ENCODE peak calls at places on chromosome 4, in five cellular contexts. S, P, O, Q and X are unnamed samples.
A peak's percentile ranks its signal among the peaks of the same experiment; 100 is the strongest.

GRCh38 chr4:81807927-81808672 is 336.4 kb upstream of the RASGEF1B start:
- DNase-seq in P (peak; percentile 28), S (no peak), Q (no peak), O (no peak), X (no peak)

GRCh38 chr4:6334203-6334887 is 64.7 kb downstream of the WFS1 start:
- DNase-seq in P (no peak), Q (no peak), S (no peak), O (no peak), X (no peak)

GRCh38 chr4:11312389-11312788 is 116.3 kb downstream of the HS3ST1 start:
- DNase-seq in Q (no peak), O (no peak), P (no peak), S (no peak), X (no peak)

GRCh38 chr4:138681000-138681604 is 334.5 kb upstream of the NOCT start:
- DNase-seq in P (peak; percentile 87), S (peak; percentile 77), O (peak; percentile 18), Q (peak; percentile 62), X (peak; percentile 83)

GRCh38 chr4:55517526-55518229 is 29.0 kb downstream of the CLOCK start:
- DNase-seq in Q (no peak), O (no peak), P (no peak), S (no peak), X (no peak)

GRCh38 chr4:55768291-55768690 is 51.3 kb upstream of the EXOC1L start:
- DNase-seq in S (no peak), P (peak; percentile 60), Q (no peak), O (no peak), X (no peak)

GRCh38 chr4:17788956-17789355 is 7.5 kb upstream of the FAM184B start:
- DNase-seq in P (no peak), Q (no peak), O (no peak), S (no peak), X (no peak)

GRCh38 chr4:37641886-37642849 is 44.0 kb downstream of the RELL1 start:
- DNase-seq in O (no peak), S (no peak), Q (no peak), P (no peak), X (no peak)

GRCh38 chr4:172142331-172142738 is 329.1 kb downstream of the GALNTL6 start:
- DNase-seq in O (no peak), S (no peak), Q (no peak), P (no peak), X (no peak)

GRCh38 chr4:143025111-143025704 is 159.5 kb upstream of the USP38 start:
- DNase-seq in P (peak; percentile 63), O (no peak), S (no peak), Q (no peak), X (peak; percentile 35)

GRCh38 chr4:42673084-42673429 is 16.2 kb upstream of the ATP8A1 start:
- DNase-seq in S (no peak), Q (no peak), P (no peak), O (no peak), X (no peak)

GRCh38 chr4:126023946-126024345 is 709.2 kb downstream of the FAT4 start:
- DNase-seq in Q (no peak), O (no peak), S (no peak), P (no peak), X (no peak)

GRCh38 chr4:114249561-114250356 is 270.3 kb upstream of the ARSJ start:
- DNase-seq in Q (no peak), S (no peak), O (no peak), P (no peak), X (no peak)

GRCh38 chr4:21827575-21827974 is 121.0 kb downstream of the KCNIP4 start:
- DNase-seq in Q (no peak), P (no peak), S (no peak), O (no peak), X (no peak)

GRCh38 chr4:13548059-13548983 is 4.0 kb upstream of the NKX3-2 start:
- DNase-seq in S (no peak), P (peak; percentile 39), Q (no peak), O (no peak), X (no peak)

GRCh38 chr4:10457255-10457801 is at the start of gene ZNF518B:
- DNase-seq in O (peak; percentile 73), Q (peak; percentile 32), S (peak; percentile 75), P (peak; percentile 64), X (peak; percentile 59)

GRCh38 chr4:152780267-152780811 is 585 bp downstream of the ARFIP1 start:
- DNase-seq in O (no peak), Q (no peak), S (peak; percentile 42), P (peak; percentile 38), X (peak; percentile 41)

GRCh38 chr4:144955104-144955503 is 142.9 kb downstream of the ANAPC10 start:
- DNase-seq in O (no peak), Q (no peak), P (no peak), S (no peak), X (peak; percentile 78)

GRCh38 chr4:8117278-8117682 is 41.3 kb downstream of the ABLIM2 start:
- DNase-seq in O (no peak), P (peak; percentile 58), S (peak; percentile 81), Q (no peak), X (peak; percentile 65)

GRCh38 chr4:7210818-7211217 is 18.5 kb downstream of the SORCS2 start:
- DNase-seq in O (no peak), P (no peak), S (no peak), Q (no peak), X (no peak)

DNA sequence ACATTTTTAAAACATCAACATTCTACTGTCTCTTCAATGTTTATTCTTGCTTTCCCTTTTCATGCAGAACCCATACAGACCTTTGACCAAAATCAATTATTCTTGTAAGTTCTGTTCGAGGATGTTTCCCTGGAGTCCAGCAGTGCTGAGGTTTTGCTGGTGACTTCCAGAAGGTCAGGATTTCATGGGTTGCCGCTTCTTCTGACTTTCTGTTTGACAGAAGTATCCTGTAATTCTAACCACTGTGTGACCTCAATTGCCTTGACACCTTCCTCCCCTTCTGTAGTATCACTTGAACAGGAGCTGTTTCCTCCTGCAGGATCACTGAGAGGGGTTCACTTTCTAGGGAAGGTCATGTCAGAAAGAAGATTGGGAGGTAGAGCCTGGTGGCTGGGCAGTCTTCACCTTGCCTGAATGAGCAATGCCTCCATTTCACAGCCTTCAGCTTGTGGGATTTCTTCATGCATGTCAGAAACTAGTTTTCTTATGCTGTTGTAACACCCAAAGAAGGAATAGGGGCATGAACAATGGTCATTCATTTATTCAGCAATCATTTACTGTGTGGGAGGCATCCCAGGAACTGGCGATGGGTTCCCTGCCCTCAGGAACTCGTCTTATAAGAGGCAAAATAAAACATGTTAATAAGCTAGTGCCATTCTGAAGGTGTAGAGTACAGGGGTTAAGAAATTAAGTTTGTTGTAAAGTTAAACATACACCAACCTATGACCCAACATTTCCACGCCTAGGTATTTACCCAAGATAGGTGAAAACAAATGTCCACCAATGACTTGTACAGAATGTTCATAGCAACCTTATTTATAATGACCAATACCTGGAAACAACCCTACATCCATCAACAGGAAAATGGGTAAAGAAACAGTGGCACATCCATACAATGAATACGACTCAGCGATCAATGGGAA is 205.9 kb downstream of the SOWAHB start:
- DNase-seq in S (no peak), O (no peak), Q (no peak), P (no peak), X (no peak)
- H3K4me3 ChIP-seq in S (no peak overlapping the region), O (no peak overlapping the region), Q (no peak overlapping the region), P (no peak overlapping the region), X (no peak overlapping the region)

GRCh38 chr4:2796261-2797187 is 3.6 kb downstream of the SH3BP2 start:
- DNase-seq in O (no peak), P (peak; percentile 64), Q (peak; percentile 67), S (peak; percentile 90), X (peak; percentile 7)

GRCh38 chr4:2798399-2799301 is 5.8 kb downstream of the SH3BP2 start:
- DNase-seq in P (peak; percentile 80), O (no peak), S (peak; percentile 85), Q (peak; percentile 53), X (peak; percentile 23)

GRCh38 chr4:2799444-2799911 is 6.6 kb downstream of the SH3BP2 start:
- DNase-seq in O (no peak), Q (no peak), S (peak; percentile 27), P (no peak), X (no peak)

GRCh38 chr4:2797188-2797544 is 4.3 kb downstream of the SH3BP2 start:
- DNase-seq in O (no peak), S (peak; percentile 21), Q (no peak), P (no peak), X (peak; percentile 4)

GRCh38 chr4:2797545-2798305 is 4.8 kb downstream of the SH3BP2 start:
- DNase-seq in S (peak; percentile 22), O (peak; percentile 24), P (no peak), Q (no peak), X (peak; percentile 5)
- H3K27ac ChIP-seq in S (peak overlapping the region; percentile 73), O (peak overlapping the region; percentile 69), P (no peak overlapping the region), Q (peak overlapping the region; percentile 87), X (peak overlapping the region; percentile 16)

GRCh38 chr4:80566203-80566872 is 230.8 kb downstream of the CFAP299 start:
- DNase-seq in P (no peak), O (no peak), Q (no peak), S (no peak), X (no peak)
- H3K4me3 ChIP-seq in P (no peak overlapping the region), O (no peak overlapping the region), Q (no peak overlapping the region), S (peak overlapping the region; percentile 1), X (no peak overlapping the region)

GRCh38 chr4:148004228-148004813 is 272.4 kb downstream of the ARHGAP10 start:
- DNase-seq in O (no peak), P (no peak), Q (no peak), S (no peak), X (no peak)

GRCh38 chr4:148007303-148007702 is 275.4 kb downstream of the ARHGAP10 start:
- DNase-seq in S (no peak), P (no peak), Q (no peak), O (no peak), X (no peak)

GRCh38 chr4:148006025-148006424 is 274.1 kb downstream of the ARHGAP10 start:
- DNase-seq in P (no peak), O (no peak), S (no peak), Q (no peak), X (no peak)

GRCh38 chr4:148007789-148008188 is 275.9 kb downstream of the ARHGAP10 start:
- DNase-seq in O (no peak), P (no peak), S (no peak), Q (no peak), X (no peak)
- H3K27ac ChIP-seq in O (no peak overlapping the region), P (no peak overlapping the region), S (no peak overlapping the region), Q (peak overlapping the region; percentile 7), X (no peak overlapping the region)

DNA sequence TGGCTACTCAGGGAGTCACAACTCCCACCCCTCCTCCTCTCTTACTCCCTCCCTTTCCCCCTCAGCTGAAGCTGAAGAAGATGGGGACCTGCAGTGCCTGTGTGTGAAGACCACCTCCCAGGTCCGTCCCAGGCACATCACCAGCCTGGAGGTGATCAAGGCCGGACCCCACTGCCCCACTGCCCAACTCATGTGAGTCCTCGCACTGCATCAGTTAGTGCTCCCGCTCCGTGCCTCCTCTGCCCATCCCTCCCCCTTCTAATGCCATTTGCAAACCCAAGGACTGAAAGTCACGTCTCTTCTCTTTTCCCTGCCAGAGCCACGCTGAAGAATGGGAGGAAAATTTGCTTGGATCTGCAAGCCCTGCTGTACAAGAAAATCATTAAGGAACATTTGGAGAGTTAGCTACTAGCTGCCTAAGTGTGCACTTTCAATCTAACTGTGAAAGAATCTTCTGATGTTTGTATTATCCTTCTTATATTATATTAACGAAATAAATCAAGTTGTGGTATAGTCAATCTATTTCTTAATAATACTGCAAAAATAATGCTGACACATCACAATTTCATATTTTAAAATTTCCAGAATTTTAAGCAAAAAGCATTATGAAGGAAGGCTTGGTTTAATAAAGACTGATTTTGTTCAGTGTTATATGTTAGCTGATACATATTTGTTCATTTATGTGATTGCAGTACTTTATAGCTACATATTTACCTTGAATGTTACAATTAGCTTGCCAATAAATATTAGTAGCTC is 800 bp downstream of the PF4V1 start:
- DNase-seq in S (no peak), Q (no peak), P (no peak), O (no peak), X (no peak)
- H3K4me3 ChIP-seq in S (no peak overlapping the region), Q (no peak overlapping the region), P (no peak overlapping the region), O (no peak overlapping the region), X (no peak overlapping the region)

GRCh38 chr4:47839259-47839658 is 1.4 kb upstream of the CORIN start:
- DNase-seq in S (no peak), O (peak; percentile 9), Q (no peak), P (no peak), X (no peak)
- H3K27ac ChIP-seq in S (no peak overlapping the region), O (peak overlapping the region; percentile 39), Q (no peak overlapping the region), P (no peak overlapping the region), X (no peak overlapping the region)